ENCODE peak calls at places on chromosomes 5 and 9, in ten cellular contexts. One of them, this sample, is unnamed. For H3K9me3, the result is how much of the 10 kb centered on the place peaks cover.

GRCh38 chr9:2216591-2216990 is 201.4 kb downstream of the SMARCA2 start:
- DNase-seq in IMR-90: no peak
- DNase-seq in suprapubic skin: no peak
- DNase-seq in adrenal gland: no peak
- DNase-seq in HCT116: no peak
- DNase-seq in PC-3: peak
- DNase-seq in MM.1S: peak
- DNase-seq in stomach: no peak
- DNase-seq in astrocyte: peak
- DNase-seq in esophagus muscularis mucosa: no peak
- DNase-seq in this sample: no peak

GRCh38 chr5:37005946-37006540 is 129.5 kb downstream of the NIPBL start:
- DNase-seq in suprapubic skin: no peak
- DNase-seq in adrenal gland: no peak
- DNase-seq in HCT116: peak
- DNase-seq in PC-3: peak
- DNase-seq in astrocyte: peak
- DNase-seq in MM.1S: peak
- DNase-seq in stomach: no peak
- DNase-seq in esophagus muscularis mucosa: no peak
- DNase-seq in IMR-90: peak
- DNase-seq in this sample: no peak

GRCh38 chr5:66747602-66748001 is 151.4 kb downstream of the MAST4 start:
- DNase-seq in stomach: no peak
- DNase-seq in astrocyte: no peak
- DNase-seq in esophagus muscularis mucosa: no peak
- DNase-seq in HCT116: no peak
- DNase-seq in suprapubic skin: no peak
- DNase-seq in adrenal gland: peak
- DNase-seq in MM.1S: no peak
- DNase-seq in IMR-90: no peak
- DNase-seq in PC-3: no peak
- DNase-seq in this sample: no peak

GRCh38 chr9:75047506-75047905 is 19.4 kb upstream of the CARNMT1 start:
- DNase-seq in IMR-90: no peak
- DNase-seq in MM.1S: no peak
- DNase-seq in suprapubic skin: no peak
- DNase-seq in astrocyte: no peak
- DNase-seq in stomach: no peak
- DNase-seq in PC-3: no peak
- DNase-seq in esophagus muscularis mucosa: no peak
- DNase-seq in adrenal gland: no peak
- DNase-seq in HCT116: no peak
- DNase-seq in this sample: no peak

GRCh38 chr9:26244661-26245060 is 566.4 kb upstream of the TUSC1 start:
- DNase-seq in PC-3: no peak
- DNase-seq in IMR-90: no peak
- DNase-seq in adrenal gland: no peak
- DNase-seq in esophagus muscularis mucosa: no peak
- DNase-seq in MM.1S: no peak
- DNase-seq in stomach: no peak
- DNase-seq in HCT116: no peak
- DNase-seq in suprapubic skin: no peak
- DNase-seq in astrocyte: no peak
- DNase-seq in this sample: no peak

GRCh38 chr5:140341591-140341990 is 4.8 kb downstream of the HBEGF start:
- DNase-seq in MM.1S: no peak
- DNase-seq in HCT116: no peak
- DNase-seq in adrenal gland: no peak
- DNase-seq in suprapubic skin: no peak
- DNase-seq in stomach: no peak
- DNase-seq in astrocyte: no peak
- DNase-seq in IMR-90: no peak
- DNase-seq in PC-3: no peak
- DNase-seq in esophagus muscularis mucosa: no peak
- DNase-seq in this sample: no peak

GRCh38 chr5:181191526-181192336 is 13.3 kb downstream of the TRIM7 start:
- DNase-seq in adrenal gland: peak
- DNase-seq in suprapubic skin: peak
- DNase-seq in IMR-90: peak
- DNase-seq in HCT116: peak
- DNase-seq in stomach: peak
- DNase-seq in esophagus muscularis mucosa: peak
- DNase-seq in PC-3: peak
- DNase-seq in astrocyte: peak
- DNase-seq in MM.1S: peak
- DNase-seq in this sample: peak

GRCh38 chr5:53201746-53202145 is 92.2 kb upstream of the MOCS2 start:
- DNase-seq in HCT116: no peak
- DNase-seq in PC-3: no peak
- DNase-seq in esophagus muscularis mucosa: no peak
- DNase-seq in MM.1S: no peak
- DNase-seq in stomach: no peak
- DNase-seq in astrocyte: no peak
- DNase-seq in suprapubic skin: no peak
- DNase-seq in adrenal gland: no peak
- DNase-seq in IMR-90: no peak
- DNase-seq in this sample: no peak

GRCh38 chr5:36367524-36367923 is 65.8 kb upstream of the RANBP3L start:
- DNase-seq in PC-3: no peak
- DNase-seq in MM.1S: no peak
- DNase-seq in suprapubic skin: no peak
- DNase-seq in esophagus muscularis mucosa: no peak
- DNase-seq in HCT116: no peak
- DNase-seq in stomach: no peak
- DNase-seq in IMR-90: peak
- DNase-seq in astrocyte: peak
- DNase-seq in adrenal gland: no peak
- DNase-seq in this sample: no peak

GRCh38 chr5:177453852-177454396 is 7.3 kb downstream of the PRR7 start:
- DNase-seq in HCT116: no peak
- DNase-seq in PC-3: no peak
- DNase-seq in MM.1S: no peak
- DNase-seq in adrenal gland: no peak
- DNase-seq in stomach: no peak
- DNase-seq in esophagus muscularis mucosa: no peak
- DNase-seq in astrocyte: no peak
- DNase-seq in suprapubic skin: no peak
- DNase-seq in IMR-90: no peak
- DNase-seq in this sample: no peak

GRCh38 chr5:180289433-180289832 is 2.5 kb downstream of the MAPK9 start:
- DNase-seq in suprapubic skin: no peak
- DNase-seq in PC-3: peak
- DNase-seq in stomach: peak
- DNase-seq in esophagus muscularis mucosa: no peak
- DNase-seq in IMR-90: no peak
- DNase-seq in HCT116: no peak
- DNase-seq in astrocyte: no peak
- DNase-seq in MM.1S: no peak
- DNase-seq in adrenal gland: no peak
- DNase-seq in this sample: no peak

GRCh38 chr9:12178634-12179033 is 514.6 kb upstream of the TYRP1 start:
- DNase-seq in astrocyte: no peak
- DNase-seq in esophagus muscularis mucosa: no peak
- DNase-seq in PC-3: no peak
- DNase-seq in adrenal gland: no peak
- DNase-seq in IMR-90: no peak
- DNase-seq in suprapubic skin: no peak
- DNase-seq in MM.1S: no peak
- DNase-seq in stomach: no peak
- DNase-seq in HCT116: no peak
- DNase-seq in this sample: no peak

GRCh38 chr5:69250593-69250992 is 15.9 kb downstream of the CDK7 start:
- DNase-seq in stomach: no peak
- DNase-seq in PC-3: no peak
- DNase-seq in adrenal gland: no peak
- DNase-seq in HCT116: no peak
- DNase-seq in astrocyte: no peak
- DNase-seq in suprapubic skin: no peak
- DNase-seq in esophagus muscularis mucosa: no peak
- DNase-seq in MM.1S: no peak
- DNase-seq in IMR-90: no peak
- DNase-seq in this sample: no peak

GRCh38 chr9:121360975-121361374 is 9.1 kb downstream of the STOM start:
- DNase-seq in MM.1S: no peak
- DNase-seq in PC-3: peak
- DNase-seq in suprapubic skin: no peak
- DNase-seq in IMR-90: peak
- DNase-seq in esophagus muscularis mucosa: no peak
- DNase-seq in adrenal gland: no peak
- DNase-seq in HCT116: no peak
- DNase-seq in astrocyte: peak
- DNase-seq in stomach: no peak
- DNase-seq in this sample: no peak

GRCh38 chr9:110101531-110102161 is 106.3 kb downstream of the C9orf152 start:
- DNase-seq in astrocyte: no peak
- DNase-seq in MM.1S: peak
- DNase-seq in stomach: no peak
- DNase-seq in adrenal gland: no peak
- DNase-seq in suprapubic skin: no peak
- DNase-seq in HCT116: no peak
- DNase-seq in IMR-90: peak
- DNase-seq in esophagus muscularis mucosa: no peak
- DNase-seq in PC-3: no peak
- DNase-seq in this sample: no peak

GRCh38 chr9:86534572-86535258 is 180.5 kb upstream of the TUT7 start:
- DNase-seq in suprapubic skin: no peak
- DNase-seq in adrenal gland: no peak
- DNase-seq in IMR-90: peak
- DNase-seq in MM.1S: no peak
- DNase-seq in astrocyte: no peak
- DNase-seq in esophagus muscularis mucosa: no peak
- DNase-seq in PC-3: no peak
- DNase-seq in HCT116: no peak
- DNase-seq in stomach: no peak
- DNase-seq in this sample: no peak

GRCh38 chr9:36445800-36446361 is 45.8 kb upstream of the RNF38 start:
- DNase-seq in PC-3: no peak
- DNase-seq in HCT116: no peak
- DNase-seq in esophagus muscularis mucosa: no peak
- DNase-seq in suprapubic skin: no peak
- DNase-seq in adrenal gland: no peak
- DNase-seq in MM.1S: no peak
- DNase-seq in IMR-90: no peak
- DNase-seq in stomach: no peak
- DNase-seq in astrocyte: no peak
- DNase-seq in this sample: no peak

GRCh38 chr5:26024774-26025173 is 1013.6 kb downstream of the CDH9 start:
- DNase-seq in PC-3: peak
- DNase-seq in stomach: no peak
- DNase-seq in IMR-90: no peak
- DNase-seq in adrenal gland: no peak
- DNase-seq in suprapubic skin: no peak
- DNase-seq in MM.1S: no peak
- DNase-seq in astrocyte: no peak
- DNase-seq in esophagus muscularis mucosa: no peak
- DNase-seq in HCT116: no peak
- DNase-seq in this sample: no peak
- TF ChIP-seq CTCF in PC-3: peak
- TF ChIP-seq CTCF in stomach: no peak
- TF ChIP-seq CTCF in IMR-90: no peak
- TF ChIP-seq CTCF in adrenal gland: no peak
- TF ChIP-seq CTCF in suprapubic skin: no peak
- TF ChIP-seq CTCF in MM.1S: peak
- TF ChIP-seq CTCF in astrocyte: no peak
- TF ChIP-seq CTCF in esophagus muscularis mucosa: no peak
- TF ChIP-seq CTCF in HCT116: no peak
- TF ChIP-seq CTCF in this sample: no peak

DNA sequence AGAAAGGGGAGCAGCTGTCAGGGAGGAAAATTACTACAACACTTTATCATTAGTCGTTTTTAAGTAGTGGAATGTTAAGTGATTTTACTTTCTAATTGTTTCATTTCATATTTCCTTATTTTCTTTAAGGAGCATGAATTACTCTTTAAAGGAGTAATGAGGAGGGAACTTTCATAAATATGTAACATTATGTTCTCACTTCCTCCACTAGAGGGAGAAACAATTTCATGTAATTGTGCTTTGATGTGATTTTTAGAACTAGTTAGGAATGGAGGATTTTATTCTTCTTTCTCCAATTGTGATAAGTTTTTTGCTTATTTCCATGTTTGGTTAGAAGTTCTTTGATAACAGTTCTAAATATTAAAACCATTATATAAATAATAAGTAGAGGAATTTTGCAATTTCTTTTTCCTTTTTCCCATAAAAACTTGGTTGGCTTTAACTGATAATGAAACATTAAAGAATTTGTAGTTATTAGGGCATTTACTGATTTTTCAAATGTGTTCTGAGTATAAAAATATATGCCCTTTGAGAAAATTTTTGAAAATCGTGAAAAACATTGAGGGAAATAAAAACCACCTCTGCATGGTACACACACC is 25.6 kb downstream of the CEP78 start:
- DNase-seq in IMR-90: peak
- DNase-seq in PC-3: peak
- DNase-seq in stomach: no peak
- DNase-seq in HCT116: peak
- DNase-seq in esophagus muscularis mucosa: no peak
- DNase-seq in suprapubic skin: no peak
- DNase-seq in astrocyte: peak
- DNase-seq in adrenal gland: no peak
- DNase-seq in MM.1S: peak
- DNase-seq in this sample: no peak
- H3K27ac ChIP-seq in IMR-90: no peak
- H3K27ac ChIP-seq in PC-3: no peak
- H3K27ac ChIP-seq in stomach: no peak
- H3K27ac ChIP-seq in HCT116: no peak
- H3K27ac ChIP-seq in esophagus muscularis mucosa: no peak
- H3K27ac ChIP-seq in suprapubic skin: no peak
- H3K27ac ChIP-seq in astrocyte: no peak
- H3K27ac ChIP-seq in adrenal gland: no peak
- H3K27ac ChIP-seq in MM.1S: no peak
- H3K27ac ChIP-seq in this sample: no peak

DNA sequence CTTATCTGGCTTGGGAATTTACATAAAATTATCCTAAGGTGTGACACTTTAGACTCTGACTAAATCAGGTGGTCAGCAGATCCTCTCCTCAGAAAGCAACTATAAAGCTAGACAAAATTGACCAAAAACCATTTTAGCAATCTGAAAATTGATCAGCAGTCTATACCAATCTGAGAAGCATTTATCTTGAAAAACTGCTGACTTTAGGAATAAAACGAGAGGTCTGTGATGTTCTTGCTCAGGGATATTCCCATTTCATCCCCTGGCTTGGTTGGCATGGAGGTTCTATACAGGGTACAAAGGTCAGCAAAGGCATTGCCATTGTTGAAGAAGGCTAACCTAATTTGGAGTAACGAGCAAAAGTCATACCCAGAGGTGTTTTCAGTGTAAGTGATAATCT is 11.7 kb downstream of the SPINK5 start:
- DNase-seq in IMR-90: no peak
- DNase-seq in MM.1S: no peak
- DNase-seq in adrenal gland: no peak
- DNase-seq in PC-3: no peak
- DNase-seq in esophagus muscularis mucosa: no peak
- DNase-seq in HCT116: no peak
- DNase-seq in stomach: no peak
- DNase-seq in astrocyte: no peak
- DNase-seq in suprapubic skin: no peak
- DNase-seq in this sample: no peak
- H3K9me3 ChIP-seq in IMR-90: under half
- H3K9me3 ChIP-seq in MM.1S: under half
- H3K9me3 ChIP-seq in adrenal gland: under half
- H3K9me3 ChIP-seq in PC-3: under half
- H3K9me3 ChIP-seq in esophagus muscularis mucosa: under half
- H3K9me3 ChIP-seq in HCT116: under half
- H3K9me3 ChIP-seq in stomach: under half
- H3K9me3 ChIP-seq in astrocyte: under half
- H3K9me3 ChIP-seq in suprapubic skin: under half
- H3K9me3 ChIP-seq in this sample: under half

GRCh38 chr5:167561796-167562195 is 729.6 kb upstream of the WWC1 start:
- DNase-seq in PC-3: no peak
- DNase-seq in esophagus muscularis mucosa: peak
- DNase-seq in suprapubic skin: no peak
- DNase-seq in MM.1S: no peak
- DNase-seq in HCT116: no peak
- DNase-seq in IMR-90: no peak
- DNase-seq in astrocyte: no peak
- DNase-seq in stomach: no peak
- DNase-seq in adrenal gland: no peak
- DNase-seq in this sample: no peak
- TF ChIP-seq CTCF in PC-3: no peak
- TF ChIP-seq CTCF in esophagus muscularis mucosa: no peak
- TF ChIP-seq CTCF in suprapubic skin: no peak
- TF ChIP-seq CTCF in MM.1S: no peak
- TF ChIP-seq CTCF in HCT116: no peak
- TF ChIP-seq CTCF in IMR-90: no peak
- TF ChIP-seq CTCF in astrocyte: no peak
- TF ChIP-seq CTCF in stomach: no peak
- TF ChIP-seq CTCF in adrenal gland: no peak
- TF ChIP-seq CTCF in this sample: no peak